ENCODE peak calls at places on chromosomes 13 and 19, in nine cellular contexts. S is globus pallidus, Q is heart right ventricle, Z is T1000, K is MCF 10A, G is SK-N-SH, T is A673, H is COR-L47, B is Daoy. I is an unnamed sample.

GRCh38 chr13:57557979-57558529 is 73.5 kb upstream of the PCDH17 start:
- DNase-seq in K (peak; percentile 38), S (peak; percentile 37), H (no peak), T (peak; percentile 59), B (no peak), Z (no peak), Q (no peak), G (peak; percentile 2), I (no peak)

GRCh38 chr13:85236431-85236830 is 562.8 kb downstream of the SLITRK6 start:
- DNase-seq in G (no peak), H (no peak), Q (no peak), T (peak; percentile 26), B (peak; percentile 15), S (no peak), Z (no peak), K (peak; percentile 92), I (no peak)

GRCh38 chr13:33633701-33634525 is 184.0 kb upstream of the RFC3 start:
- DNase-seq in K (peak; percentile 68), T (peak; percentile 11), H (no peak), Q (no peak), G (no peak), Z (no peak), S (peak; percentile 91), B (no peak), I (no peak)

GRCh38 chr13:44159633-44160279 is 213.9 kb upstream of the SERP2 start:
- DNase-seq in H (no peak), T (no peak), G (no peak), Z (peak; percentile 29), Q (no peak), K (peak; percentile 98), S (no peak), B (peak; percentile 43), I (no peak)

GRCh38 chr19:7500811-7501450 is 12.1 kb upstream of the PEX11G start:
- DNase-seq in T (peak; percentile 80), Z (no peak), H (peak; percentile 93), B (peak; percentile 84), G (peak; percentile 93), Q (no peak), K (no peak), S (peak; percentile 79), I (no peak)

GRCh38 chr13:41074523-41074922 is 13.2 kb downstream of the WBP4 start:
- DNase-seq in Q (no peak), T (no peak), Z (no peak), G (no peak), S (no peak), H (no peak), K (no peak), B (no peak), I (no peak)

GRCh38 chr19:48195106-48195830 is 24.8 kb downstream of the ZSWIM9 start:
- DNase-seq in T (no peak), K (no peak), Q (no peak), H (no peak), S (no peak), G (peak; percentile 24), B (no peak), Z (no peak), I (no peak)

GRCh38 chr13:78806457-78806856 is 147.5 kb upstream of the OBI1 start:
- DNase-seq in K (peak; percentile 9), Z (no peak), B (no peak), Q (no peak), T (peak; percentile 38), G (no peak), S (no peak), H (no peak), I (no peak)

GRCh38 chr19:53004242-53004641 is 9.5 kb upstream of the ERVV-1 start:
- DNase-seq in H (no peak), K (no peak), B (no peak), S (no peak), T (no peak), G (no peak), Z (peak; percentile 12), Q (no peak), I (peak; percentile 17)

GRCh38 chr19:32924200-32924599 is 47.6 kb downstream of the CEP89 start:
- DNase-seq in G (no peak), Q (no peak), S (no peak), T (no peak), B (no peak), Z (no peak), H (no peak), K (no peak), I (no peak)

GRCh38 chr13:26920614-26921355 is 160.2 kb upstream of the GPR12 start:
- DNase-seq in K (no peak), Z (no peak), G (no peak), T (no peak), S (no peak), H (no peak), Q (no peak), B (no peak), I (no peak)

GRCh38 chr13:40629678-40630384 is 36.6 kb downstream of the FOXO1 start:
- DNase-seq in T (no peak), H (no peak), Z (no peak), Q (no peak), K (no peak), S (peak; percentile 51), B (no peak), G (no peak), I (no peak)

GRCh38 chr13:80113714-80114454 is 227.0 kb downstream of the SPRY2 start:
- DNase-seq in G (no peak), B (no peak), K (no peak), Z (no peak), S (no peak), Q (no peak), T (no peak), H (no peak), I (no peak)

GRCh38 chr13:33153421-33154381 is 131.9 kb downstream of the STARD13 start:
- DNase-seq in T (no peak), H (no peak), Z (no peak), S (peak; percentile 30), G (no peak), K (no peak), B (no peak), Q (peak; percentile 73), I (peak; percentile 14)

GRCh38 chr19:45276284-45276687 is 25.2 kb downstream of the MARK4 start:
- DNase-seq in G (peak; percentile 68), S (no peak), Z (no peak), Q (no peak), K (no peak), H (peak; percentile 12), T (peak; percentile 66), B (peak; percentile 32), I (no peak)

GRCh38 chr19:51565583-51565982 is 5.5 kb upstream of the ZNF175 start:
- DNase-seq in K (no peak), T (no peak), S (no peak), G (no peak), Q (no peak), Z (no peak), B (no peak), H (no peak), I (no peak)

GRCh38 chr19:47275866-47276461 is 1.3 kb downstream of the INAFM1 start:
- DNase-seq in G (no peak), S (no peak), Q (peak; percentile 69), T (no peak), K (no peak), Z (no peak), H (peak; percentile 38), B (peak; percentile 41), I (peak; percentile 23)

GRCh38 chr19:17739121-17739875 is 12.0 kb upstream of the FCHO1 start:
- DNase-seq in S (no peak), G (peak; percentile 22), T (peak; percentile 79), B (no peak), Q (peak; percentile 28), K (no peak), H (no peak), Z (no peak), I (no peak)

GRCh38 chr19:8585894-8586750 is 8.9 kb upstream of the MYO1F start:
- DNase-seq in T (peak; percentile 83), Q (no peak), G (peak; percentile 59), B (peak; percentile 68), K (peak; percentile 65), Z (no peak), H (no peak), S (no peak), I (peak; percentile 54)

GRCh38 chr19:53903055-53903680 is 5.9 kb upstream of the CACNG7 start:
- DNase-seq in Q (peak; percentile 26), B (peak; percentile 59), H (no peak), S (no peak), K (peak; percentile 69), Z (no peak), T (peak; percentile 41), G (no peak), I (peak; percentile 38)

I was measured in thyroid gland.